ENCODE peak calls at places on chromosomes 13 and 19, in seven cellular contexts. F is stimulated activated CD4-positive, alpha-beta T cell treated with anti-CD3 and anti-CD28 coated beads, Interleukin-15, amount 100 ng/mL, for 1 hour; G is neural progenitor cell; L is GM04504; U is neural crest cell; Z is GOT3; R is Calu3. O is an unnamed sample.

GRCh38 chr19:13079542-13079986 is 23.1 kb downstream of the LYL1 start:
- DNase-seq in R (peak; percentile 59), Z (no peak), G (no peak), F (no peak), L (peak; percentile 51), U (no peak), O (peak; percentile 87)

GRCh38 chr19:10420444-10421239 is at the start of gene PDE4A:
- DNase-seq in U (no peak), L (no peak), F (no peak), R (no peak), Z (no peak), G (peak; percentile 70), O (no peak)

GRCh38 chr13:96925869-96926628 is 68.2 kb downstream of the OXGR1 start:
- DNase-seq in Z (no peak), U (no peak), G (no peak), L (no peak), R (no peak), F (no peak), O (no peak)

GRCh38 chr13:45851171-45851889 is at the start of gene SIAH3:
- DNase-seq in U (no peak), Z (no peak), F (no peak), L (no peak), R (no peak), G (peak; percentile 34), O (no peak)

GRCh38 chr13:40394304-40394983 is 272.0 kb downstream of the FOXO1 start:
- DNase-seq in Z (no peak), G (no peak), U (no peak), F (no peak), R (no peak), L (no peak), O (no peak)

GRCh38 chr19:46107371-46107770 is 17.1 kb downstream of the IGFL3 start:
- DNase-seq in R (no peak), U (no peak), F (no peak), Z (no peak), L (peak; percentile 8), G (no peak), O (no peak)

GRCh38 chr13:80444240-80445015 is 103.5 kb upstream of the SPRY2 start:
- DNase-seq in Z (no peak), L (no peak), G (no peak), U (no peak), F (no peak), R (no peak), O (no peak)

GRCh38 chr19:10286803-10287737 is at the start of gene ICAM4:
- DNase-seq in L (no peak), U (no peak), Z (no peak), R (no peak), G (peak; percentile 78), F (no peak), O (no peak)

GRCh38 chr19:10979950-10980349 is 19.1 kb downstream of the SMARCA4 start:
- DNase-seq in F (no peak), Z (no peak), G (no peak), L (no peak), R (no peak), U (no peak), O (no peak)

GRCh38 chr13:74450525-74450845 is 316.3 kb upstream of the KLF12 start:
- DNase-seq in L (no peak), Z (no peak), R (no peak), G (no peak), F (no peak), U (no peak), O (no peak)

GRCh38 chr19:15101479-15102082 is 5.6 kb upstream of the SYDE1 start:
- DNase-seq in L (no peak), U (peak; percentile 44), F (no peak), Z (no peak), G (peak; percentile 45), R (peak; percentile 43), O (no peak)

GRCh38 chr19:1864480-1865171 is 1.2 kb upstream of the KLF16 start:
- DNase-seq in U (peak; percentile 81), Z (no peak), F (no peak), R (peak; percentile 78), G (peak; percentile 91), L (no peak), O (no peak)

GRCh38 chr13:106275441-106276032 is 259.9 kb downstream of the EFNB2 start:
- DNase-seq in U (no peak), Z (no peak), L (no peak), G (no peak), R (no peak), F (no peak), O (no peak)

GRCh38 chr19:50460161-50460765 is 16.0 kb upstream of the EMC10 start:
- DNase-seq in L (no peak), G (no peak), U (no peak), F (no peak), Z (no peak), R (peak; percentile 23), O (no peak)

GRCh38 chr13:46039421-46040036 is 13.0 kb downstream of the ZC3H13 start:
- DNase-seq in F (no peak), Z (no peak), U (no peak), G (no peak), L (no peak), R (no peak), O (no peak)

GRCh38 chr13:41502676-41503075 is 45.3 kb downstream of the RGCC start:
- DNase-seq in F (no peak), R (no peak), Z (no peak), G (no peak), U (no peak), L (no peak), O (no peak)

GRCh38 chr13:76741624-76742023 is 144.6 kb downstream of the KCTD12 start:
- DNase-seq in G (no peak), F (no peak), Z (no peak), L (no peak), R (no peak), U (no peak), O (no peak)

GRCh38 chr19:22901431-22902130 is 69.5 kb downstream of the ZNF723 start:
- DNase-seq in G (no peak), Z (no peak), F (no peak), L (no peak), U (no peak), R (no peak), O (no peak)

GRCh38 chr19:35110974-35111373 is 4.6 kb upstream of the FXYD3 start:
- DNase-seq in U (no peak), F (no peak), G (no peak), Z (no peak), R (no peak), L (no peak), O (no peak)

GRCh38 chr13:32136061-32136460 is 104.5 kb downstream of the FRY start:
- DNase-seq in R (no peak), U (no peak), G (no peak), Z (no peak), L (no peak), F (no peak), O (no peak)

GRCh38 chr19:38556521-38557174 is 61.1 kb downstream of the MAP4K1 start:
- DNase-seq in U (no peak), F (no peak), G (no peak), L (no peak), R (peak; percentile 20), Z (no peak), O (no peak)

GRCh38 chr19:56837492-56837891 is 3.0 kb downstream of the PEG3 start:
- DNase-seq in F (no peak), R (no peak), G (no peak), U (no peak), L (no peak), Z (no peak), O (no peak)

GRCh38 chr19:28638445-28638844 is 574.5 kb downstream of the UQCRFS1 start:
- DNase-seq in L (no peak), U (no peak), Z (no peak), F (no peak), R (no peak), G (no peak), O (no peak)

O was measured in AG09319.